ENCODE peak calls at places on chromosome 2, in eight cellular contexts. J is vagina, U is IMR-90, R is A549, F is heart left ventricle, X is lower leg skin, V is body of pancreas, E is NB4. C is an unnamed sample.

GRCh38 chr2:119888673-119889072 is 124.2 kb upstream of the EPB41L5 start:
- DNase-seq in J (no peak), U (peak), R (no peak), F (no peak), X (no peak), V (no peak), E (no peak), C (no peak)

GRCh38 chr2:9451231-9451630 is 23.1 kb upstream of the IAH1 start:
- DNase-seq in J (no peak), U (no peak), R (no peak), F (no peak), X (no peak), V (no peak), E (no peak), C (no peak)

GRCh38 chr2:172680595-172681176 is 55.0 kb upstream of the RAPGEF4 start:
- DNase-seq in J (no peak), U (no peak), R (no peak), F (no peak), X (no peak), V (no peak), E (no peak), C (no peak)

GRCh38 chr2:219159771-219160185 is 837 bp downstream of the NHEJ1 start:
- DNase-seq in J (no peak), U (no peak), R (no peak), F (no peak), X (no peak), V (no peak), E (no peak), C (no peak)

GRCh38 chr2:11430729-11431128 is 35.2 kb downstream of the E2F6 start:
- DNase-seq in J (no peak), U (no peak), R (no peak), F (no peak), X (no peak), V (no peak), E (no peak), C (no peak)

GRCh38 chr2:227655454-227655853 is 11.2 kb upstream of the SCYGR5 start:
- DNase-seq in J (no peak), U (peak), R (peak), F (no peak), X (no peak), V (no peak), E (peak), C (no peak)

GRCh38 chr2:238669581-238670340 is 178.1 kb upstream of the TWIST2 start:
- DNase-seq in J (no peak), U (no peak), R (no peak), F (no peak), X (peak), V (no peak), E (no peak), C (no peak)

GRCh38 chr2:20333738-20334137 is 16.9 kb downstream of the PUM2 start:
- DNase-seq in J (no peak), U (no peak), R (no peak), F (no peak), X (no peak), V (no peak), E (no peak), C (no peak)

GRCh38 chr2:138207531-138207930 is 243.3 kb downstream of the HNMT start:
- DNase-seq in J (no peak), U (no peak), R (no peak), F (no peak), X (no peak), V (no peak), E (no peak), C (no peak)

GRCh38 chr2:62485780-62486765 is 19.9 kb downstream of the TMEM17 start:
- DNase-seq in J (no peak), U (peak), R (no peak), F (no peak), X (no peak), V (no peak), E (no peak), C (no peak)

GRCh38 chr2:38467768-38468463 is 90.8 kb upstream of the ATL2 start:
- DNase-seq in J (no peak), U (no peak), R (no peak), F (no peak), X (no peak), V (no peak), E (no peak), C (no peak)

GRCh38 chr2:54706622-54707021 is 16.8 kb upstream of the EML6 start:
- DNase-seq in J (no peak), U (no peak), R (no peak), F (no peak), X (no peak), V (no peak), E (no peak), C (no peak)

GRCh38 chr2:181177376-181177775 is 197.0 kb downstream of the UBE2E3 start:
- DNase-seq in J (no peak), U (no peak), R (no peak), F (no peak), X (no peak), V (no peak), E (no peak), C (no peak)

GRCh38 chr2:187369471-187369870 is 78.6 kb downstream of the CALCRL start:
- DNase-seq in J (no peak), U (peak), R (no peak), F (no peak), X (no peak), V (no peak), E (no peak), C (no peak)

GRCh38 chr2:192087398-192087958 is 107.3 kb downstream of the TMEFF2 start:
- DNase-seq in J (no peak), U (no peak), R (no peak), F (no peak), X (no peak), V (no peak), E (no peak), C (no peak)

GRCh38 chr2:35846-36245 is 10.5 kb downstream of the FAM110C start:
- DNase-seq in J (no peak), U (no peak), R (no peak), F (no peak), X (no peak), V (peak), E (no peak), C (no peak)

GRCh38 chr2:152558174-152559091 is 158.8 kb downstream of the PRPF40A start:
- DNase-seq in J (no peak), U (peak), R (no peak), F (no peak), X (no peak), V (no peak), E (no peak), C (no peak)

GRCh38 chr2:108376774-108377173 is 980 bp upstream of the SULT1C4 start:
- DNase-seq in J (no peak), U (no peak), R (no peak), F (no peak), X (no peak), V (no peak), E (no peak), C (no peak)

DNA sequence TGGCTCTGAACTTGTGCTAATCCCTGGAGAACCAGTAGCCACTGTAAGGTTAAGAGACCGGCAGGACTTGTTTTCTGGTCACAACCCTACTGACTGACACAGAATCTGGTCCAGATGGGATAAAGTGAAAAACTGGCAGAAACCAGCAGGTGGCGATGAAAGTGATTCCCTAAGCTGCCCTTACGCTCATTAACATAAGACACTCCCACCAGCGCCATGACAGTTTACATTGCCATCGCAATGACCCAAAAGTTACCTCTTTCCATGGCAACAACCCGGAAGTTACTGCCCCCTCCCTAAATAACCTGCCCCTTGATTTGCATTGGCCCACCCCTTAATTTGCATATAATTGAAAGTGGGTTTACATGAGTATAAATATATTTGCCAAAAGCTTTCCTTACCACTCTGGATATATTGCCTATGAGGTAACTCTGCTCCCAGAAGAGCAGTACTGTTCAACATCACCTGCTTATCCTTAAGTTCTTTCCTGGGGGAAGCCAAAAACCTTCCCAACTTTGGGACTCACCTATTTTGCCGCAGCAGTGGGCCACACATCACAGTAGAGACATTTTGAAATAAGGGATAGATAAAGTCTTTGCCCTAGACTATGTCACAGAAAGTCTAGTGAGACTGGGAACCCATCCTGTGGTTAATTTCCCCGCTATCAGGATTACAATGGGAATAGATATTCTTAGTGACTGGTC is 35.8 kb upstream of the AFF3 start:
- DNase-seq in J (peak), U (peak), R (peak), F (no peak), X (no peak), V (peak), E (peak), C (peak)
- TF ChIP-seq POLR2A in J (no peak), U (no peak), R (no peak), F (no peak), X (no peak), V (no peak), E (no peak), C (no peak)

GRCh38 chr2:96815326-96816126 is 542 bp upstream of the CNNM3 start:
- DNase-seq in J (no peak), U (peak), R (peak), F (no peak), X (no peak), V (peak), E (no peak), C (no peak)

GRCh38 chr2:96817882-96818281 is 1.8 kb downstream of the CNNM3 start:
- DNase-seq in J (no peak), U (no peak), R (no peak), F (no peak), X (no peak), V (no peak), E (no peak), C (peak)

GRCh38 chr2:96819101-96819875 is 3.2 kb downstream of the CNNM3 start:
- DNase-seq in J (no peak), U (no peak), R (no peak), F (no peak), X (no peak), V (peak), E (peak), C (peak)

GRCh38 chr2:96816836-96817702 is 1.0 kb downstream of the CNNM3 start:
- DNase-seq in J (no peak), U (peak), R (no peak), F (no peak), X (no peak), V (no peak), E (peak), C (peak)

DNA sequence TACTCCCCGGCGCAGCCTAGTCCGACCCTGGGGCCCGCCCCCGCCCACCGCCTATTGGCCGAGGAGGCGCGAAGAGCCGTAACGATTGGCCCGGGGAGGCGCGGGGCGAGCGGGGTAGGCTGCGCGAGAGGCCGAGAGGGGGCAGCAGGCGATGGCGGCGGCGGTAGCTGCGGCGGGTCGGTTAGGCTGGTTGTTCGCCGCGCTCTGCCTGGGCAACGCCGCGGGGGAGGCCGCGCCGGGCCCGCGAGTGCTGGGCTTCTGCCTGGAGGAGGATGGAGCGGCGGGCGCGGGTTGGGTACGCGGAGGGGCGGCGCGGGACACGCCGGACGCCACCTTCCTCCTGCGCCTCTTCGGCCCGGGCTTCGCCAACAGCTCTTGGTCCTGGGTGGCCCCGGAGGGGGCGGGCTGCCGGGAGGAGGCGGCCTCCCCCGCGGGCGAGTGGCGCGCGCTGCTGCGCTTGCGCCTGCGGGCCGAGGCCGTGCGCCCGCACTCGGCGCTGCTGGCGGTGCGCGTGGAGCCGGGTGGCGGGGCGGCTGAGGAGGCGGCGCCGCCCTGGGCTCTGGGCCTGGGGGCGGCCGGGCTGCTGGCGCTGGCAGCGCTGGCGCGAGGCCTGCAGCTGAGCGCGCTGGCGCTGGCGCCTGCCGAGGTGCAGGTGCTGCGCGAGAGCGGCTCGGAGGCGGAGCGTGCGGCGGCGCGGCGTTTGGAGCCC is at the start of gene CNNM3:
- DNase-seq in J (peak), U (peak), R (peak), F (peak), X (peak), V (peak), E (peak), C (peak)
- TF ChIP-seq POLR2A in J (no peak), U (no peak), R (peak), F (no peak), X (peak), V (peak), E (peak), C (peak)

GRCh38 chr2:134300585-134300984 is 46.7 kb downstream of the MGAT5 start:
- DNase-seq in J (no peak), U (no peak), R (no peak), F (no peak), X (no peak), V (no peak), E (no peak), C (no peak)

GRCh38 chr2:134293719-134294537 is 40.1 kb downstream of the MGAT5 start:
- DNase-seq in J (no peak), U (no peak), R (no peak), F (no peak), X (no peak), V (no peak), E (no peak), C (no peak)

GRCh38 chr2:134295441-134295840 is 41.6 kb downstream of the MGAT5 start:
- DNase-seq in J (no peak), U (no peak), R (no peak), F (no peak), X (no peak), V (no peak), E (no peak), C (no peak)

GRCh38 chr2:134301099-134301970 is 47.5 kb downstream of the MGAT5 start:
- DNase-seq in J (no peak), U (peak), R (no peak), F (no peak), X (no peak), V (no peak), E (no peak), C (no peak)

DNA sequence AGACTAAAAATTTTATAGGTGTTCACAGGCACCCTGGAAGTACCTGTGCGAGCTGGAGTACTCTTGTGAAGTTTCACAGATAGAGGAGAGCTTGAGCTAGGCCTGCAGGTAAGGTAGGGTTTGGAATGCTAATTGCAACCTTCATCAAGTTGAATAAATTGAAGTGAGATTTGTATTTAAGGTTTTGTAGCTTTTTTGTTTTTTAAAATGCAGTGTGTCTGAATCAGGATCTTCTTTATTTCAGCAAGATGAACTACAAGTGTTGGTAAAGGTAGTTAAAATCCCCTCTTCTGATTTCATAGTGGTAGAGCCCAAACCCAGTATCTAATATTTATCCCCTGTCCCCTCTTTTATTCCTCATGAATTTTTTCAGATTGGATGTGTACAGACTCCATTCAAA is 45.5 kb downstream of the MGAT5 start:
- DNase-seq in J (no peak), U (no peak), R (no peak), F (no peak), X (no peak), V (no peak), E (no peak), C (no peak)
- TF ChIP-seq POLR2A in J (no peak), U (no peak), R (no peak), F (no peak), X (no peak), V (no peak), E (no peak), C (no peak)

DNA sequence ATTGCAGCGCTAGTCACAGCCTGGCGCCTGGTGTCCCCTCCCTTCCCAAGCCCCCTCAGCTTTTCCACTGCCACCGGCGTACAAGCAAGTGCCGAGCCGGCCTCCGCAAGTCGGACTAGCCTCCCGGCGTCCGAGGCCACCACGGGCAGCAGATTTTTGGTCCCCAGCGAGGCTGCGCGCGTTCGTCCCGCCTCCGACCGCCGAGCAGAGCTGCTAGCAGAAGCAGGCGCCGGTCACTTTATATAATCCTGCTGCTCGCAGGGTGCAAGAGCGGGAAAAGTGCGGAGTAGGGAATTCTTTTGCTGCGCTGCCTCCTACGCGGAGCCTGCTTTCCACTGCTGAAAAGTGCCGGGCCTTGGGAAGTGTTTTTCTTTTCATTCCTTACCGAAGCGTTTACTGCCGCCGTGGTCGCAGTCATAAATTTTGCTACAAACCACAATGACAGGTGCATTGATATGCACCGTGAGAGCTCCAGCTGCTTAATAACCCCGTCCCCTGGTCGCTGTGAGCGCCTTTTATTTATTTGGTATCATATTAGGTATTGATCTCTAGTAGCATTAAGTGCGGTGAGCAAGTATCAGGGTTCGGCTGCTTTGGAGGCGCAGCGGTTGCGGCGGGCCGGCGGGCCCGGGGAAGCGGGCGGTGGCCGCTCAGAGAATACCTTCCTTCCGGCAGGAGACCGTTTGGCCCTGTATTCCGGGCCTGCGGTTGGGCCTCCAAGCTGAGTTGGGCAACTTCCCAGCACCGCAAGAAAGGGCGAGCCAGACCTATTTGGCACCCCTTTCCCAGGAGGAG is 7.9 kb downstream of the HOXD3 start:
- DNase-seq in J (no peak), U (no peak), R (no peak), F (no peak), X (peak), V (no peak), E (no peak), C (no peak)
- TF ChIP-seq POLR2A in J (no peak), U (no peak), R (no peak), F (no peak), X (no peak), V (no peak), E (no peak), C (no peak)

GRCh38 chr2:96934096-96934495 is 52.3 kb downstream of the FAM178B start:
- DNase-seq in J (no peak), U (no peak), R (no peak), F (no peak), X (no peak), V (no peak), E (no peak), C (no peak)
- TF ChIP-seq POLR2A in J (no peak), U (no peak), R (no peak), F (no peak), X (no peak), V (no peak), E (no peak), C (no peak)

GRCh38 chr2:25041307-25041927 is 459 bp upstream of the EFR3B start:
- DNase-seq in J (no peak), U (peak), R (peak), F (peak), X (no peak), V (peak), E (no peak), C (peak)
- TF ChIP-seq POLR2A in J (no peak), U (no peak), R (peak), F (no peak), X (no peak), V (no peak), E (no peak), C (no peak)

C was measured in erythroblast.